ENCODE peak calls at places on chromosomes 3 and 15, in eight cellular contexts. T, J, P, H, Y, F, S and D are unnamed samples.

GRCh38 chr3:87615506-87615905 is 339.1 kb upstream of the POU1F1 start:
- DNase-seq in T (no peak), J (no peak), P (no peak), H (no peak), Y (no peak), F (no peak), S (no peak), D (no peak)

GRCh38 chr15:58546635-58547627 is 115.1 kb downstream of the LIPC start:
- DNase-seq in T (peak), J (no peak), P (peak), H (peak), Y (peak), F (peak), S (peak), D (peak)

GRCh38 chr15:36323607-36324006 is 255.8 kb upstream of the CDIN1 start:
- DNase-seq in T (no peak), J (no peak), P (no peak), H (no peak), Y (no peak), F (no peak), S (no peak), D (no peak)

GRCh38 chr3:46395210-46395661 is 11.6 kb downstream of the CCR5AS start:
- DNase-seq in T (no peak), J (no peak), P (no peak), H (no peak), Y (no peak), F (no peak), S (no peak), D (no peak)

GRCh38 chr3:44464509-44464908 is 13.0 kb downstream of the ZNF445 start:
- DNase-seq in T (no peak), J (no peak), P (no peak), H (no peak), Y (no peak), F (no peak), S (no peak), D (no peak)

GRCh38 chr3:10983219-10983916 is 9.2 kb upstream of the SLC6A1 start:
- DNase-seq in T (peak), J (peak), P (peak), H (peak), Y (peak), F (no peak), S (no peak), D (no peak)

GRCh38 chr3:78978037-78978436 is 789.8 kb downstream of the ROBO1 start:
- DNase-seq in T (no peak), J (no peak), P (peak), H (peak), Y (peak), F (no peak), S (no peak), D (no peak)

GRCh38 chr3:23406576-23406975 is 203.4 kb downstream of the UBE2E2 start:
- DNase-seq in T (no peak), J (no peak), P (peak), H (no peak), Y (peak), F (no peak), S (no peak), D (no peak)

GRCh38 chr3:45915518-45916231 is 27.6 kb upstream of the CXCR6 start:
- DNase-seq in T (peak), J (peak), P (peak), H (peak), Y (peak), F (no peak), S (no peak), D (peak)

GRCh38 chr3:39408493-39409372 is 2.2 kb downstream of the RPSA start:
- DNase-seq in T (no peak), J (no peak), P (no peak), H (no peak), Y (no peak), F (no peak), S (no peak), D (no peak)
- H3K4me3 ChIP-seq in T (peak), J (peak), P (no peak), H (peak), Y (peak), F (no peak), S (no peak), D (peak)

DNA sequence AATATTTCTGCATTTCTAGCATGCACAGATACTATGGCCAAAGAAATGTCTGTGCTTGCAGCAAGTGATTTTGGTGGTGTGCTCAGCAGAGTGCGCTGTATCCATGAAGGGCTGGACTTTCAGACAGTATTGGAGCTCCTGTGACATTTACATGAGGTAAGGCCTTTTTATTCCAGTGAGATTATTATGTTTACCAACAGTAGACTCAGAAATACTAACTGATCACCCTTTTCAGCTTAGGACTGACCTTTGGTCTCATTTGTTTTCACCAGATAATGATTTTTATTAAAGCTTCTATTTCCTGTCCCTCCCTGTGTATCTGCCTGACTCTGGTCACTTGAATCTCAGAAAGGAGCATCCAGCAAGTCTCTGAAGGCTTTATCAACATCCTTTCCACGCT is 1302.5 kb upstream of the EPHA6 start:
- DNase-seq in T (no peak), J (no peak), P (no peak), H (no peak), Y (no peak), F (no peak), S (no peak), D (no peak)
- TF ChIP-seq CTCF in T (no peak), J (no peak), P (no peak), H (no peak), Y (no peak), F (no peak), S (no peak), D (no peak)

DNA sequence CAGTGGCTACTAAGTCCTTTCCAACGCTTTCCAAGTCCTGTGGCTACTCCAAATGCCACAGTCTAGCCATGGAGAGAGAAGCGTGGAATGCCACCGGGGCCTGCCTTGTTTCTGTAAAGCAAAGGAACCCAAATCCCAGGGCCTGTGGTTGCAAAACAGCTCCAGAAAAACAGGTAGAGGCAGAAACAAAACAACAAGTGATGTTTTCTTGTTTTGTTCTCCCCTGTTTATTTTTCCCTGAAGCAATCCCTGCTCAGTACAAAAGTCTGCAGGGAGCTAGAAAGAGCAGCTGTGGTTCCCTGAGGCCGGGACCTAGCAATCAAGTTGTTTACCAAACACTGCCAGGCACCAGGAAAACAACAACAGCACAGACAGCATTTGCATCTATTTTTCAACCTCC is 85.5 kb downstream of the FOXP1 start:
- DNase-seq in T (no peak), J (peak), P (no peak), H (no peak), Y (no peak), F (no peak), S (no peak), D (no peak)
- H3K4me3 ChIP-seq in T (no peak), J (no peak), P (no peak), H (no peak), Y (no peak), F (no peak), S (no peak), D (no peak)

DNA sequence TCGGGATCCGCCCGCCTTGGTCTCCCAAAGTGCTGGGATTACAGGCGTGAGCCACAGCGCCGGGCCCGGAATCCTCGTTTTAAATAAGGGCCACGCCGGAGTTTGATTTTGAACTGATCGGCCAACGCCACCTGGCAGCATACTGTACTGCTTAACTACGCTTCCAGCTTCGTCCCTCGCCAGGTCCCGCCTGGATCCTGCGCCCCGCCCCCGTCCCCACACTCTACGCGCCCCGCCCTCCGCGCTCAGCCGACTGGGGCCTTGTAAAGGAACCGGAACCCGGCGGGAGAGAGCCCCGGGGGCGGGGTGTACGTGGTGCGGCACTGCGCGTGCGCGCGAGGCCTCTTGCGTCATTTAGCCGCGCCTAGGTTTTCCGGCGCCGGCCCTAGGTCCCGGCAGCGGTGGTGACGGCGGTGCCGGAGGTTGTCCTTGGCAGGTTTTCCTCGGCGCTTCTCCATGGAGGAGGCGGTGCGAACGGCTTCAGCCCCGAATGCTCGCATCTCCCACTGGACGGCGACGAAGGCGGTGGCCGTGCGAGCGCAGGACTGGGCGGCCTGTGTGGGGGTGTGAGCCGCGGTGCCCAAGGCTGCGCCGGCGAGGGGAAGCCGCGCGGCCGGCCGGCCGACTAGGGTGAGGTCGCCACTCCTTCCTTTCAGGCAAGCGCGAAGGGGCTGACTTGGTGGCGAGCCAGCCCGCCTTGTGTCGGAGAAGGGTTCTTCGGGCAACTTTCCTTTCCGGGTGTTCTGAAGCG is at the start of gene NIPA2:
- DNase-seq in T (peak), J (peak), P (peak), H (peak), Y (peak), F (peak), S (peak), D (peak)
- TF ChIP-seq CTCF in T (no peak), J (no peak), P (peak), H (no peak), Y (no peak), F (no peak), S (no peak), D (no peak)